ENCODE peak calls at places on chromosomes 3 and 15, in six cellular contexts. Y is transverse colon, V is cardiac muscle cell, L is A549, E is psoas muscle, G is mammary epithelial cell. R is an unnamed sample.

GRCh38 chr3:157939166-157939565 is 167.1 kb downstream of the SHOX2 start:
- DNase-seq in Y (no peak), V (no peak), L (no peak), E (no peak), G (no peak), R (no peak)

GRCh38 chr3:137217733-137218132 is 259.9 kb downstream of the IL20RB start:
- DNase-seq in Y (no peak), V (peak; percentile 42), L (no peak), E (no peak), G (no peak), R (no peak)

GRCh38 chr3:194158942-194159439 is 23.0 kb downstream of the HES1 start:
- DNase-seq in Y (no peak), V (no peak), L (no peak), E (no peak), G (peak; percentile 73), R (peak; percentile 71)

GRCh38 chr3:132513057-132513456 is 84.0 kb upstream of the ACKR4 start:
- DNase-seq in Y (no peak), V (no peak), L (no peak), E (no peak), G (no peak), R (no peak)

GRCh38 chr15:26146162-26146561 is 283.0 kb upstream of the ATP10A start:
- DNase-seq in Y (no peak), V (no peak), L (no peak), E (no peak), G (no peak), R (no peak)

GRCh38 chr15:57909388-57909787 is 156.1 kb downstream of the ALDH1A2 start:
- DNase-seq in Y (no peak), V (no peak), L (no peak), E (no peak), G (no peak), R (no peak)

GRCh38 chr3:33773627-33774026 is 24.8 kb upstream of the PDCD6IP start:
- DNase-seq in Y (no peak), V (no peak), L (no peak), E (no peak), G (no peak), R (no peak)

GRCh38 chr15:59867436-59867835 is 136.7 kb upstream of the FOXB1 start:
- DNase-seq in Y (no peak), V (no peak), L (no peak), E (no peak), G (no peak), R (no peak)

DNA sequence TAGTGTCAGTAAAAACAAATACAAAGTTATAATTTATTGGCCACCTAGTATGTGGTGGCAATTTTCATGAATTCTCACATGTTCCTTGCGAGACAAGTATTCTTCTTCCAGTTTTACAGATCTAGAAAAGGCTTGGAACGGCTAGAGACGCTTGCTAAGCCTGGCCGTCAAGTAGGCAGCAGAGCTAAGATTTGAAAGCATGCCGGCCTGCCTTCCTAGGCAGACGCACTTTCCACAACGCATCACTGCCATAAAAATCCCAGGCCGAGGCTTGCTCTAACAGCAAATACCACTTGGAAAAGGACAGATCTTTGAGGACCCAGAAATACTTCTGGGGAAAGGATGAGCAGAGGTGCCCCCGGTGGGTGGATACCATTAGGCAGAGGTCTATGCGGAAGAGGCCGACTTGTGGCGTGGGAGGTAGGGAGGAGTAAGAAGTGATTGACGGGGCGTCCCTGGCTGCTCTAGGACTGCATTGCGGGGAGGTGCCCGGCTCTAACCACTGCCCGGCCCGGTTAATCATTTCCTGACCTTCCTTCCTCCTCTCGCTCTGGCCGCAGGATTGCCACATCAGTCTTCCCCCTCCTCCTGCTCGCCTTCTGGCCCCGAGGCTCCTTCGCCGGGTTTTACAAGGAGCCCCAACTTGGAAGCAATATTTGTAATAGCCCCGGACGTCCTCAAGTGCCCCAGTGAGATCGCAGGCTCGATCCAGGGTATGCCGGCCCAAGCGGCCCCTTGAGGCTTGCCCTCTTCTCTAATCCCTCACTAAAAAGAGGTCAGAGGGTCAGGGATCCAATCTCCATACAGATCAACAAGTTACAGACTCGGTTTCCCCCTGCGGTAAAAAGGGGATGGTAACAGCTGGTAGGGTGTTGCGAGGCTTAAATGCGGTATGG is 1.3 kb upstream of the USP3 start:
- DNase-seq in Y (peak; percentile 96), V (peak; percentile 40), L (peak; percentile 88), E (peak; percentile 91), G (no peak), R (peak; percentile 55)
- H3K4me1 ChIP-seq in Y (peaks cover 28% of the 10 kb centered on the region), V (peaks cover 12% of the 10 kb centered on the region), L (peaks cover 61% of the 10 kb centered on the region), E (peaks cover 41% of the 10 kb centered on the region), G (peaks cover 44% of the 10 kb centered on the region), R (peaks cover 20% of the 10 kb centered on the region)

DNA sequence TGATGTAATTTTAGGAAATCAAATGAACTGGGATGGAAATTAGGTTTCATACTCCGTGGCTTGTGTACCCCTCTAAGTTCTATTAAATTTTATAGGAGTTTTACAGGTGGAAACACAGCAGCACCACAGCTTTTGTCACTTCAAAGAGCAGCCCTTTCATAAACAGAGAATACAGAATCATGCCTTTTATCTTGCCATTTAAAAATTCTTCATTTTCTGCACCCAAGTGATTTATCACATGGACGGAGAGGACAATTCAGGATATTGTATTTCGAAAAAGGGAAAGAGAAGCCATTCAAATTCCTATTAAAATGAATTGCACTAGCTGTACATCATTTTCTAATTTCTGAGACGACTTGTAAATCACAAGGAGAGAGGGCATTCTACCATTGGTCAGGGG is 245.4 kb downstream of the PTPRG start:
- DNase-seq in Y (no peak), V (no peak), L (no peak), E (no peak), G (no peak), R (no peak)
- H3K4me1 ChIP-seq in Y (peaks cover 26% of the 10 kb centered on the region), V (peaks cover 66% of the 10 kb centered on the region), L (no peaks in the 10 kb centered on the region), E (peaks cover 77% of the 10 kb centered on the region), G (no peaks in the 10 kb centered on the region), R (peaks cover 57% of the 10 kb centered on the region)

DNA sequence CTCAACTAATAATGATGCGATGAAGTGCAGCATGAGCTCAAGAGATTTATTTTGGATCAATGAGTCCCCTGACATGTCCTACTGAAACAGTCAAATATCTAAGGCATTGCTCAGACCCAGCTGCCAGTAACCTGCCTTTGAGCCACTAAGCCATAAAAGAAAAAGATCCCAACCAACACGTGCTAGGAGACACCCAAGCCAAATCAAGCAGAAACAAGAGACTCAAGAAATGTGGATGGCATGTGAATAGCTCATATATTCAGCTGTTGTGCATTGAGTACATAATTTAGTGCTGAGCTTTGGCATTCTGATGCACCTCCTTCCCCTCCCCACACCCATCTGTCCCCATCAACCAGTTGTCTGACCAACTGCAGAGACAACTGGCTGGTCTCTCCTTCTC is 29.2 kb downstream of the GJD2 start:
- DNase-seq in Y (no peak), V (no peak), L (no peak), E (peak; percentile 25), G (no peak), R (no peak)
- H3K4me1 ChIP-seq in Y (no peaks in the 10 kb centered on the region), V (peaks cover 30% of the 10 kb centered on the region), L (peaks cover 15% of the 10 kb centered on the region), E (peaks cover 43% of the 10 kb centered on the region), G (peaks cover 9% of the 10 kb centered on the region), R (peaks cover 6% of the 10 kb centered on the region)

DNA sequence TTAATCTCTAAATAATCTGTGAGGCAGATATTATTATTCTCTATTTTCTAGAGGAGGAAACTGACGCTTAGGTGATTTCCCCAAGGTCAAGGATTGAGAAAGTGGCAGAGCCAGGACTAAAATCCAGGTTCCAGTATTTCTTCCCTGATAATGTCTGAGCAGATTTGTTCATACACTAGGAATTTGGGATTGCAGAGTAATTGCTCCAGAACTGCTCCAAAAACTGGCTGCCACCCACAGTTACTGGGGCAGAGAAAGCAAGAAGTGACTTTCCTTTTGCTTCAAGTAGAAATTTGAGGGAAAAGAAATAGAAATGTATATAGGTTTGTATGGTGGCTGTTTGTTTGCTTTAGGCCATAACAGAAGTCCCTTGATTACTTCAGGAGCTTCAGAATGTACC is 60.6 kb downstream of the SLC12A8 start:
- DNase-seq in Y (no peak), V (no peak), L (no peak), E (no peak), G (no peak), R (no peak)
- H3K4me1 ChIP-seq in Y (no peaks in the 10 kb centered on the region), V (peaks cover 17% of the 10 kb centered on the region), L (no peaks in the 10 kb centered on the region), E (peaks cover 7% of the 10 kb centered on the region), G (no peaks in the 10 kb centered on the region), R (peaks cover 52% of the 10 kb centered on the region)

GRCh38 chr3:122079524-122079923 is 24.4 kb downstream of the CD86 start:
- DNase-seq in Y (no peak), V (no peak), L (no peak), E (no peak), G (no peak), R (no peak)

GRCh38 chr3:122076414-122077292 is 21.5 kb downstream of the CD86 start:
- DNase-seq in Y (no peak), V (no peak), L (no peak), E (no peak), G (no peak), R (no peak)

GRCh38 chr3:122078235-122078935 is 23.2 kb downstream of the CD86 start:
- DNase-seq in Y (no peak), V (no peak), L (no peak), E (no peak), G (no peak), R (no peak)

GRCh38 chr3:122080188-122080587 is 25.0 kb downstream of the CD86 start:
- DNase-seq in Y (no peak), V (no peak), L (no peak), E (no peak), G (no peak), R (no peak)

DNA sequence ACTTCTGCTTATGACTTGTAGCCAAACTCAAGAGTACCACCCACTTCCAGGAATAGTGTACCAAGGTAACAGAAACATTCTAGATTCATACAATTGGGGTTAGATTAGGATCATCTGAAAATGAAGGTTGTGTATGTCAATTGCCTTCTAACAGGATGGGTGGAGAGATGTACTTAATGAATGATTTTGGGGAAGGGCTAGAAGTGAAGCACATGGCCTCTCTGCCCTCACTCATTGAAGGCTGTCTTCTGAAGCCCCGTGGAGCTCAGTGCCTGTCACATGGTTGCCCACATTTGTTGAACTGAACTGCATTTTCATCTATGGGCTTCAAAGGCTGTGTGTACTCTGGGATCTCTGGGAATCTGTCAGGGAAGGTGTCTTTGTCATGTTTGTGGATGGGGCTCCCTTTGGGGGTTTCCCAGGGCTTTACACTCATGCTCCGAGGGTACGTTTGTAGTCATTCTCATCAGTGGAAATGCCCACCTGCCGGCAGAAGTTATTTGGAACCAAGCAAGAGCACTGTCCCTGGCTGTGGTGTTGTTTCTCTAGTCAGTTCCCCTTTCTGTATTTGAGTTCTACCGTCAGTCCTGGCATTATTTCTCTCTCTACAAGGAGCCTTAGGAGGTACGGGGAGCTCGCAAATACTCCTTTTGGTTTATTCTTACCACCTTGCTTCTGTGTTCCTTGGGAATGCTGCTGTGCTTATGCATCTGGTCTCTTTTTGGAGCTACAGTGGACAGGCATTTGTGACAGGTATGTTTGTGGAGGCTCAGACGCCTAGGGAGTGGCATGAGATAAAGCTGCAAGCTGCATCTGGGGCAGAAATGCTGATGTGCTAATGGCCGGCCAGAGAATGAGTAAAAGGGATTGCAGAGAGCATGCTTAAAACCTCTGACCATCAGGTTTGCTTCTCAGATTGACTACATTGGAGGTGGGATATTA is 22.4 kb downstream of the CD86 start:
- DNase-seq in Y (no peak), V (no peak), L (no peak), E (no peak), G (no peak), R (no peak)
- H3K4me1 ChIP-seq in Y (no peaks in the 10 kb centered on the region), V (no peaks in the 10 kb centered on the region), L (no peaks in the 10 kb centered on the region), E (no peaks in the 10 kb centered on the region), G (peaks cover 21% of the 10 kb centered on the region), R (no peaks in the 10 kb centered on the region)

DNA sequence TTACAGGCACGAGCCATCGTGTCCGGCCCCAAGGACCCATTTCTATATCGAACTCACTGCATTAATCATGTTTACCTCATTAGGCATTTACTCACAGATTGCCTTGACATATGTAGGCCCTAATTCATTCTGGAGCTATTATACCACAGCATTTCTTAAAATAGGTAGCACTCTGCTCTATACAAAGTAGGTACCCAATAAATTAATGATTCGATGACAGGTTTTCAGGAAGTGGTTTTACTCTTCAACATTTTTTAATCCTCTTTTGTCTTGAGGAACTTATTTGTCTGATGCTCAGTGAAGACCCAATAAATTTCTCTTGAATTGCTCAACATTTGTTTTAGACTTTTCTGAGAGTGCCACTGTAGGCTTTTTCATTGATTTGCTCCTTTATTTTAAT is 12.1 kb downstream of the TGFBR2 start:
- DNase-seq in Y (no peak), V (no peak), L (no peak), E (no peak), G (no peak), R (no peak)
- H3K4me1 ChIP-seq in Y (peaks cover 6% of the 10 kb centered on the region), V (peaks cover 10% of the 10 kb centered on the region), L (peaks cover 88% of the 10 kb centered on the region), E (peaks cover 48% of the 10 kb centered on the region), G (peaks cover 41% of the 10 kb centered on the region), R (no peaks in the 10 kb centered on the region)

R was measured in thyroid gland.